ENCODE peak calls at places on chromosomes 2 and 18, in four cellular contexts. C, Z, O and M are unnamed samples. For H3K4me1, the result is how much of the 10 kb centered on the place peaks cover.

GRCh38 chr2:215979615-215980014 is 33.7 kb downstream of the MREG start:
- DNase-seq in C (no peak), O (no peak), Z (no peak), M (no peak)

GRCh38 chr2:218217366-218218309 is 649 bp downstream of the ARPC2 start:
- DNase-seq in O (peak), C (peak), Z (no peak), M (peak)

GRCh38 chr2:235716875-235717496 is 223.1 kb downstream of the AGAP1 start:
- DNase-seq in O (no peak), Z (no peak), C (no peak), M (no peak)

GRCh38 chr2:11676640-11677039 is 6.6 kb upstream of the NTSR2 start:
- DNase-seq in O (peak), C (no peak), Z (no peak), M (peak)

GRCh38 chr18:23341383-23341782 is 111.7 kb upstream of the RIOK3 start:
- DNase-seq in Z (no peak), C (no peak), O (no peak), M (no peak)

GRCh38 chr2:149148195-149149006 is 109.9 kb downstream of the LYPD6B start:
- DNase-seq in C (no peak), Z (no peak), O (no peak), M (no peak)

GRCh38 chr2:237540223-237540775 is 26.1 kb upstream of the PRLH start:
- DNase-seq in C (no peak), Z (no peak), O (no peak), M (no peak)

GRCh38 chr2:29063646-29064372 is 10.5 kb downstream of the PCARE start:
- DNase-seq in O (no peak), C (no peak), Z (no peak), M (no peak)

GRCh38 chr2:189233527-189233926 is 54.0 kb upstream of the COL5A2 start:
- DNase-seq in O (no peak), C (no peak), Z (no peak), M (no peak)

GRCh38 chr2:17879137-17879912 is 858 bp downstream of the KCNS3 start:
- DNase-seq in Z (peak), C (peak), O (peak), M (peak)

GRCh38 chr2:3617198-3617890 is 22.4 kb downstream of the COLEC11 start:
- DNase-seq in O (peak), Z (no peak), C (no peak), M (peak)

GRCh38 chr2:46146866-46147502 is 150.2 kb upstream of the EPAS1 start:
- DNase-seq in Z (no peak), O (peak), C (no peak), M (no peak)

GRCh38 chr2:240291337-240291751 is 144.1 kb upstream of the GPC1 start:
- DNase-seq in Z (no peak), O (no peak), C (peak), M (no peak)

GRCh38 chr2:72916743-72917137 is 579 bp upstream of the EMX1 start:
- DNase-seq in Z (no peak), C (peak), O (peak), M (no peak)

GRCh38 chr18:21489119-21489750 is 111.3 kb downstream of the ESCO1 start:
- DNase-seq in Z (peak), O (no peak), C (peak), M (no peak)

GRCh38 chr2:171523969-171524401 is 1.7 kb downstream of the CYBRD1 start:
- DNase-seq in Z (no peak), C (no peak), O (no peak), M (no peak)

GRCh38 chr2:128395640-128396499 is 77.2 kb upstream of the HS6ST1 start:
- DNase-seq in C (no peak), Z (no peak), O (peak), M (peak)

GRCh38 chr2:191860760-191861466 is 14.0 kb upstream of the CAVIN2 start:
- DNase-seq in O (no peak), Z (no peak), C (no peak), M (no peak)

GRCh38 chr2:205716126-205716525 is 33.8 kb downstream of the NRP2 start:
- DNase-seq in Z (peak), C (no peak), O (no peak), M (no peak)

GRCh38 chr2:220243571-220243970 is 616.1 kb downstream of the SLC4A3 start:
- DNase-seq in O (no peak), Z (no peak), C (no peak), M (no peak)

GRCh38 chr2:31234690-31235503 is 945 bp downstream of the EHD3 start:
- DNase-seq in O (no peak), Z (no peak), C (no peak), M (no peak)

GRCh38 chr18:36519358-36519757 is 221.8 kb downstream of the FHOD3 start:
- DNase-seq in Z (no peak), C (no peak), O (no peak), M (no peak)

GRCh38 chr2:16665746-16666452 is at the start of gene CYRIA:
- DNase-seq in C (peak), O (peak), Z (no peak), M (peak)

GRCh38 chr18:63112681-63113080 is 206.9 kb downstream of the BCL2 start:
- DNase-seq in Z (no peak), C (no peak), O (no peak), M (no peak)

GRCh38 chr2:158586491-158586890 is 129.7 kb downstream of the PKP4 start:
- DNase-seq in C (no peak), Z (no peak), O (no peak), M (no peak)

GRCh38 chr2:43300781-43301586 is 74.6 kb upstream of the ZFP36L2 start:
- DNase-seq in Z (no peak), O (peak), C (no peak), M (no peak)

GRCh38 chr2:131557558-131558321 is 30.1 kb downstream of the CCDC74A start:
- DNase-seq in C (no peak), Z (no peak), O (no peak), M (no peak)

GRCh38 chr18:3262234-3263171 is 570 bp downstream of the MYL12B start:
- DNase-seq in Z (no peak), O (no peak), C (no peak), M (no peak)

GRCh38 chr18:45103319-45104070 is 422.8 kb downstream of the SETBP1 start:
- DNase-seq in O (no peak), Z (no peak), C (no peak), M (no peak)

GRCh38 chr2:213251618-213252017 is 32.6 kb upstream of the SPAG16 start:
- DNase-seq in C (no peak), O (no peak), Z (peak), M (no peak)

GRCh38 chr2:231714639-231715498 is 6.5 kb downstream of the PTMA start:
- DNase-seq in Z (peak), O (peak), C (peak), M (peak)

GRCh38 chr2:75416420-75417342 is 144.1 kb downstream of the EVA1A start:
- DNase-seq in Z (no peak), O (no peak), C (no peak), M (no peak)

GRCh38 chr18:59145055-59145454 is 5.4 kb downstream of the SEC11C start:
- DNase-seq in C (no peak), O (no peak), Z (no peak), M (no peak)

GRCh38 chr2:215811409-215812355 is 201.7 kb downstream of the MREG start:
- DNase-seq in Z (no peak), O (no peak), C (no peak), M (no peak)

GRCh38 chr2:221134718-221135117 is 437.4 kb downstream of the EPHA4 start:
- DNase-seq in C (no peak), O (no peak), Z (no peak), M (no peak)

GRCh38 chr2:12397861-12398260 is 318.9 kb upstream of the TRIB2 start:
- DNase-seq in O (no peak), C (no peak), Z (no peak), M (no peak)

DNA sequence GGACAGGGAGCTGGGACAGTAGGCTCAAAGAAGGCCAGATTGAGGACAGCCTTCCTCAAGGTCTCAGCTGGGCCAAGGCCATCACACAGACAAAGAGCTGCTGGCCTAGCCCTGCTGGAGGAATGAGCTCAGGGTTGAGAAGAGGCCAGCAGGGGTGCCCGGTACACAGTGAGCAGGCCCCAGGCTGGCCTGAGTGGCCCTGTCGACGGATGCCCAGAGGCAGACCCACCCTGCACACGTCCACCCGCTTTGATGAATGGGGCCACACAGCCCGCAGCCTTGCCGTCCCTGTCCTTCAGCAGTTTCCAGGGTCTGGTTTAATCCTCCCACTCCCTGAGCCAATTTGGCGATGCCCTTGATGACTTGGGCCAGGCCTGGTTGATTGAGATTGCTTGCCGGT is 141.5 kb downstream of the CTIF start:
- DNase-seq in O (no peak), Z (no peak), C (peak), M (no peak)
- H3K4me1 ChIP-seq in O (under half), Z (under half), C (under half), M (under half)

DNA sequence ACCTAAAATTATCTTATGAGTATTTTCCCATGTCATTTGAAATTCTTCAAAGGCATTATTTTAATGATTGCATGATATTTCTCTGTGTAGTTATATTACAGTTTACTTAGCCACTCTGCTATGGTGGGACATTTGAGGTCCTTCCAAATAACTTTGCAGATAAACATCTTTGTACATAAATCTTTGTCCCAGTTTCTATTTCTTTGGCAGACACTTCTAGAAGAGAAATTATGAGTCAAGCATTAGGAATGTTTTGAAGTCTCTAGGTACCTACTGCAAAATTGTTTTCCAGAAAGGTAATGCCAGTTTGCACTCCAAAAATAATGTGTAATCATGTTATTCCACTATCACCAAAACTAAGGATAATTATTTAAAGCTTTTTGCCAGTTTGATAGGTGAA is 149.7 kb downstream of the EN1 start:
- DNase-seq in O (no peak), C (no peak), Z (no peak), M (no peak)
- H3K4me1 ChIP-seq in O (under half), C (under half), Z (under half), M (under half)

GRCh38 chr2:120892271-120892966 is 156.8 kb downstream of the GLI2 start:
- DNase-seq in C (no peak), O (no peak), Z (no peak), M (no peak)
- H3K4me1 ChIP-seq in C (under half), O (under half), Z (under half), M (under half)

DNA sequence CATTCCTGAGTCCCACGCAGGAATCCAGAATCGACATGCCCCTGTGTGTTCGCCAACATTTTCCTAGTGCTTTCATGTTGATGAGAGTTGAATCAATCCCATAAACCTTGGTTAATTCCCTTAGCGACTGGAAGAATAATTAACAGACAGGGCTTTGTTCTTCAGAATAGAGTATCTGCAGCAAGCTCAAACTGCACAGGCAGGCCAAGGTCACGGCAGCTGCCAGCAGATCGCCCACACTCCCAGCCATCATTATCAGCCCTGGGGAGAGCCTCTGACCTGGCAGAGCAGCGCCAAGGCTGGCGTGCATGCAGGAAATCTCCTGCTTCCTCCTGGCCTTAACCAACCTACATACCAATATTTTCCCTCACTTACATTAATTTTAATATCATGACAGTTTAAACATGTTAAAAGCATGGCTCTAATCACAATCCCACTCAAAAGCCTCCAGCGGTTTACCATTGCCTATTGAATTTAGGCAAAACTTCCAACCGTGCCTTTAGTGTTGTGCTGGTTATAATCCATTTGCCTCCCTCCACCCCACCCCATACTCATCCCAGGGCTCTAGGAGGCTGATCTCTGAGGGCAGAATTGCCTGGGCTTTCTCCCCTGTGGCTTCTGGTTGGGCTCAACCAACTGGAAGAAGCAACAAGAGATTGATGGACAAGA is 46.8 kb upstream of the NCK2 start:
- DNase-seq in Z (no peak), C (peak), O (no peak), M (no peak)
- H3K4me1 ChIP-seq in Z (under half), C (under half), O (under half), M (under half)